ENCODE peak calls at places on chromosomes 16 and 17, in four cellular contexts. One of them, this sample, is unnamed.

GRCh38 chr17:75205037-75205792 is at the start of gene NUP85:
- DNase-seq in neuronal stem cell: peak
- DNase-seq in H1: peak
- DNase-seq in trophoblast cell: peak
- DNase-seq in this sample: peak

GRCh38 chr17:33939959-33940358 is 315.1 kb upstream of the CCL2 start:
- DNase-seq in neuronal stem cell: no peak
- DNase-seq in H1: no peak
- DNase-seq in trophoblast cell: no peak
- DNase-seq in this sample: no peak

GRCh38 chr17:58330997-58331814 is 2.6 kb upstream of the TSPOAP1 start:
- DNase-seq in neuronal stem cell: no peak
- DNase-seq in H1: no peak
- DNase-seq in trophoblast cell: no peak
- DNase-seq in this sample: peak

GRCh38 chr17:1462164-1463112 is 6.4 kb upstream of the CRK start:
- DNase-seq in neuronal stem cell: no peak
- DNase-seq in H1: no peak
- DNase-seq in trophoblast cell: peak
- DNase-seq in this sample: no peak

GRCh38 chr16:88688013-88688778 is 1.9 kb upstream of the SNAI3 start:
- DNase-seq in neuronal stem cell: no peak
- DNase-seq in H1: no peak
- DNase-seq in trophoblast cell: no peak
- DNase-seq in this sample: no peak

GRCh38 chr17:62596662-62597061 is 30.8 kb upstream of the MRC2 start:
- DNase-seq in neuronal stem cell: no peak
- DNase-seq in H1: no peak
- DNase-seq in trophoblast cell: no peak
- DNase-seq in this sample: no peak

GRCh38 chr17:17364338-17364667 is 61.1 kb downstream of the NT5M start:
- DNase-seq in neuronal stem cell: no peak
- DNase-seq in H1: no peak
- DNase-seq in trophoblast cell: no peak
- DNase-seq in this sample: peak

GRCh38 chr16:67936876-67937605 is 391 bp upstream of the PSMB10 start:
- DNase-seq in neuronal stem cell: no peak
- DNase-seq in H1: no peak
- DNase-seq in trophoblast cell: peak
- DNase-seq in this sample: no peak

GRCh38 chr17:63070031-63070430 is 104.0 kb downstream of the TANC2 start:
- DNase-seq in neuronal stem cell: no peak
- DNase-seq in H1: no peak
- DNase-seq in trophoblast cell: no peak
- DNase-seq in this sample: no peak

GRCh38 chr17:62597920-62598319 is 29.6 kb upstream of the MRC2 start:
- DNase-seq in neuronal stem cell: no peak
- DNase-seq in H1: no peak
- DNase-seq in trophoblast cell: no peak
- DNase-seq in this sample: no peak

GRCh38 chr17:33200116-33200515 is 93.0 kb downstream of the ASIC2 start:
- DNase-seq in neuronal stem cell: no peak
- DNase-seq in H1: no peak
- DNase-seq in trophoblast cell: no peak
- DNase-seq in this sample: no peak

GRCh38 chr16:58814348-58814801 is 80.3 kb upstream of the GOT2 start:
- DNase-seq in neuronal stem cell: peak
- DNase-seq in H1: peak
- DNase-seq in trophoblast cell: peak
- DNase-seq in this sample: peak

GRCh38 chr17:43958953-43959352 is 5.2 kb upstream of the PYY start:
- DNase-seq in neuronal stem cell: no peak
- DNase-seq in H1: no peak
- DNase-seq in trophoblast cell: no peak
- DNase-seq in this sample: no peak

GRCh38 chr17:66210208-66210574 is 18.3 kb upstream of the CEP112 start:
- DNase-seq in neuronal stem cell: no peak
- DNase-seq in H1: no peak
- DNase-seq in trophoblast cell: no peak
- DNase-seq in this sample: no peak

GRCh38 chr17:29378495-29378894 is 11.7 kb upstream of the TAOK1 start:
- DNase-seq in neuronal stem cell: no peak
- DNase-seq in H1: no peak
- DNase-seq in trophoblast cell: no peak
- DNase-seq in this sample: no peak

GRCh38 chr16:51884773-51885172 is 662.2 kb downstream of the TOX3 start:
- DNase-seq in neuronal stem cell: no peak
- DNase-seq in H1: no peak
- DNase-seq in trophoblast cell: no peak
- DNase-seq in this sample: no peak
- H3K14ac ChIP-seq in neuronal stem cell: no peak
- H3K14ac ChIP-seq in H1: no peak
- H3K14ac ChIP-seq in trophoblast cell: no peak
- H3K14ac ChIP-seq in this sample: no peak

DNA sequence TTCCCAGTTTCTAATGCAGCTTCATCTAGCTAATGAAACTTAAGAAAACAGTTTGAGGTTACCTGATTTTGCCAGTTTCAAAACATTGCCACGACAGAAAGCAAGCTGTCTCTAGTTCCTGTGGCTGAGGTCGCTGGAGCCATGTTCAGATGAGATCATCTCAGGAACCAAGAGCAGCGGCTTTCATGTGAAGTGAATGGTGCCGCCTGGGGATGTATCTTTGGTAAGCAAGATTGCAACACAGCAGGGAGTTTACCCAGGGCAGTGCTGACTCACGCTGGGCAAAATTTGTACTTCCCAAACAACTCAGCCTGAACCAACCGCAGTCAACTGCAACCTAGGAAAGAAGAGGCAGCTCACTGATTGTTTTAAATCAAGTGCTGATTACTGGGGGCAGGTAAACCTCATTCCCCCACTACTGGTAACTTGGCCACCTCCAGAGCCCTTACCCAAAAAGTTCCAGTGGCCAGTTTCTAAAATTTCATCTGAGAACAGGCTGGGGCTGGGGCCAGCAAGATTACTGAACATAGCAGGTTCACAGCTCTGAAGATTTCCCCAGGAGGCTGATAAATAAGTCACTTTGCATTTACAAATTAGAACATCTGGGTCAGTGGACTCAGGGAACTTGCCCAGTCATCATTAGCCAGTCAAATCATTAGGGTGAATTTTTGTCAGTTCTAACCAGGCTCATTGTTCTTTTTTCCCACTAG is at the start of gene RFFL:
- DNase-seq in neuronal stem cell: peak
- DNase-seq in H1: peak
- DNase-seq in trophoblast cell: peak
- DNase-seq in this sample: peak
- H3K14ac ChIP-seq in neuronal stem cell: no peak
- H3K14ac ChIP-seq in H1: no peak
- H3K14ac ChIP-seq in trophoblast cell: no peak
- H3K14ac ChIP-seq in this sample: peak

GRCh38 chr16:77172964-77173363 is 18.0 kb upstream of the MON1B start:
- DNase-seq in neuronal stem cell: no peak
- DNase-seq in H1: no peak
- DNase-seq in trophoblast cell: no peak
- DNase-seq in this sample: no peak
- H3K14ac ChIP-seq in neuronal stem cell: no peak
- H3K14ac ChIP-seq in H1: no peak
- H3K14ac ChIP-seq in trophoblast cell: no peak
- H3K14ac ChIP-seq in this sample: no peak

GRCh38 chr16:11316331-11317015 is 28.8 kb upstream of the RMI2 start:
- DNase-seq in neuronal stem cell: no peak
- DNase-seq in H1: no peak
- DNase-seq in trophoblast cell: no peak
- DNase-seq in this sample: peak
- H3K14ac ChIP-seq in neuronal stem cell: no peak
- H3K14ac ChIP-seq in H1: no peak
- H3K14ac ChIP-seq in trophoblast cell: peak
- H3K14ac ChIP-seq in this sample: peak

GRCh38 chr17:41813699-41814124 is 908 bp downstream of the FKBP10 start:
- DNase-seq in neuronal stem cell: no peak
- DNase-seq in H1: no peak
- DNase-seq in trophoblast cell: no peak
- DNase-seq in this sample: no peak

GRCh38 chr17:41814195-41814594 is 1.4 kb downstream of the FKBP10 start:
- DNase-seq in neuronal stem cell: no peak
- DNase-seq in H1: no peak
- DNase-seq in trophoblast cell: no peak
- DNase-seq in this sample: no peak

GRCh38 chr17:41812176-41813038 is at the start of gene FKBP10:
- DNase-seq in neuronal stem cell: peak
- DNase-seq in H1: peak
- DNase-seq in trophoblast cell: peak
- DNase-seq in this sample: peak

GRCh38 chr17:41811549-41812175 is at the start of gene P3H4:
- DNase-seq in neuronal stem cell: peak
- DNase-seq in H1: no peak
- DNase-seq in trophoblast cell: peak
- DNase-seq in this sample: peak

GRCh38 chr17:41813039-41813680 is 356 bp downstream of the FKBP10 start:
- DNase-seq in neuronal stem cell: no peak
- DNase-seq in H1: no peak
- DNase-seq in trophoblast cell: no peak
- DNase-seq in this sample: no peak
- H3K14ac ChIP-seq in neuronal stem cell: no peak
- H3K14ac ChIP-seq in H1: peak
- H3K14ac ChIP-seq in trophoblast cell: peak
- H3K14ac ChIP-seq in this sample: no peak

GRCh38 chr16:51984395-51984794 is 562.5 kb downstream of the TOX3 start:
- DNase-seq in neuronal stem cell: no peak
- DNase-seq in H1: no peak
- DNase-seq in trophoblast cell: no peak
- DNase-seq in this sample: no peak

GRCh38 chr16:51988977-51989376 is 558.0 kb downstream of the TOX3 start:
- DNase-seq in neuronal stem cell: no peak
- DNase-seq in H1: no peak
- DNase-seq in trophoblast cell: no peak
- DNase-seq in this sample: no peak

GRCh38 chr16:51994597-51994996 is 552.3 kb downstream of the TOX3 start:
- DNase-seq in neuronal stem cell: no peak
- DNase-seq in H1: no peak
- DNase-seq in trophoblast cell: peak
- DNase-seq in this sample: no peak

GRCh38 chr16:51987519-51987918 is 559.4 kb downstream of the TOX3 start:
- DNase-seq in neuronal stem cell: no peak
- DNase-seq in H1: no peak
- DNase-seq in trophoblast cell: no peak
- DNase-seq in this sample: no peak

GRCh38 chr16:51989637-51990230 is 557.2 kb downstream of the TOX3 start:
- DNase-seq in neuronal stem cell: no peak
- DNase-seq in H1: no peak
- DNase-seq in trophoblast cell: no peak
- DNase-seq in this sample: no peak
- H3K14ac ChIP-seq in neuronal stem cell: no peak
- H3K14ac ChIP-seq in H1: no peak
- H3K14ac ChIP-seq in trophoblast cell: no peak
- H3K14ac ChIP-seq in this sample: no peak

GRCh38 chr16:75272097-75272548 is 20.7 kb upstream of the BCAR1 start:
- DNase-seq in neuronal stem cell: no peak
- DNase-seq in H1: no peak
- DNase-seq in trophoblast cell: peak
- DNase-seq in this sample: no peak
- H3K14ac ChIP-seq in neuronal stem cell: no peak
- H3K14ac ChIP-seq in H1: no peak
- H3K14ac ChIP-seq in trophoblast cell: peak
- H3K14ac ChIP-seq in this sample: no peak